ENCODE peak calls at places on chromosomes 2 and 18, in four cellular contexts. One of them, this sample, is unnamed.

GRCh38 chr2:219234331-219234730 is 4.7 kb downstream of the ANKZF1 start:
- DNase-seq in upper lobe of right lung: no peak
- DNase-seq in right atrium auricular region: no peak
- DNase-seq in fibroblast of lung: no peak
- DNase-seq in this sample: no peak

GRCh38 chr2:37342636-37343211 is 1.7 kb upstream of the QPCT start:
- DNase-seq in upper lobe of right lung: no peak
- DNase-seq in right atrium auricular region: no peak
- DNase-seq in fibroblast of lung: no peak
- DNase-seq in this sample: no peak

GRCh38 chr2:12059616-12060441 is 313.4 kb downstream of the LPIN1 start:
- DNase-seq in fibroblast of lung: peak; percentile 77
- DNase-seq in right atrium auricular region: no peak
- DNase-seq in upper lobe of right lung: no peak
- DNase-seq in this sample: no peak

GRCh38 chr2:181461056-181461630 is 4.0 kb downstream of the ITGA4 start:
- DNase-seq in right atrium auricular region: no peak
- DNase-seq in upper lobe of right lung: no peak
- DNase-seq in fibroblast of lung: no peak
- DNase-seq in this sample: no peak

GRCh38 chr18:59631583-59632181 is 65.5 kb downstream of the CCBE1 start:
- DNase-seq in upper lobe of right lung: no peak
- DNase-seq in fibroblast of lung: peak; percentile 31
- DNase-seq in right atrium auricular region: no peak
- DNase-seq in this sample: no peak

GRCh38 chr2:1848599-1848995 is 104.3 kb upstream of the PXDN start:
- DNase-seq in fibroblast of lung: no peak
- DNase-seq in upper lobe of right lung: peak; percentile 3
- DNase-seq in right atrium auricular region: no peak
- DNase-seq in this sample: no peak

GRCh38 chr2:233852056-233852455 is 2.3 kb downstream of the HJURP start:
- DNase-seq in upper lobe of right lung: no peak
- DNase-seq in right atrium auricular region: no peak
- DNase-seq in fibroblast of lung: no peak
- DNase-seq in this sample: no peak

GRCh38 chr2:31302940-31303563 is 69.1 kb downstream of the EHD3 start:
- DNase-seq in upper lobe of right lung: no peak
- DNase-seq in fibroblast of lung: no peak
- DNase-seq in right atrium auricular region: peak; percentile 48
- DNase-seq in this sample: no peak

GRCh38 chr2:172249986-172250385 is 147.3 kb upstream of the DLX2 start:
- DNase-seq in right atrium auricular region: no peak
- DNase-seq in fibroblast of lung: peak; percentile 95
- DNase-seq in upper lobe of right lung: no peak
- DNase-seq in this sample: no peak

GRCh38 chr2:230879271-230879882 is 14.6 kb downstream of the ITM2C start:
- DNase-seq in fibroblast of lung: no peak
- DNase-seq in upper lobe of right lung: no peak
- DNase-seq in right atrium auricular region: no peak
- DNase-seq in this sample: no peak

GRCh38 chr2:188367164-188367563 is 75.5 kb downstream of the GULP1 start:
- DNase-seq in upper lobe of right lung: no peak
- DNase-seq in right atrium auricular region: no peak
- DNase-seq in fibroblast of lung: no peak
- DNase-seq in this sample: no peak

GRCh38 chr2:218786133-218786532 is 4.2 kb downstream of the CYP27A1 start:
- DNase-seq in upper lobe of right lung: no peak
- DNase-seq in fibroblast of lung: no peak
- DNase-seq in right atrium auricular region: no peak
- DNase-seq in this sample: no peak

GRCh38 chr2:179862898-179863458 is 1.6 kb upstream of the ZNF385B start:
- DNase-seq in upper lobe of right lung: no peak
- DNase-seq in fibroblast of lung: no peak
- DNase-seq in right atrium auricular region: no peak
- DNase-seq in this sample: no peak

GRCh38 chr18:75474332-75474731 is 46.8 kb upstream of the SMIM21 start:
- DNase-seq in upper lobe of right lung: no peak
- DNase-seq in right atrium auricular region: no peak
- DNase-seq in fibroblast of lung: no peak
- DNase-seq in this sample: no peak

GRCh38 chr18:13915973-13916372 is 637 bp upstream of the MC2R start:
- DNase-seq in right atrium auricular region: no peak
- DNase-seq in fibroblast of lung: peak; percentile 44
- DNase-seq in upper lobe of right lung: no peak
- DNase-seq in this sample: no peak

GRCh38 chr18:47149457-47150028 is 757 bp downstream of the HDHD2 start:
- DNase-seq in fibroblast of lung: peak; percentile 6
- DNase-seq in upper lobe of right lung: no peak
- DNase-seq in right atrium auricular region: no peak
- DNase-seq in this sample: no peak

GRCh38 chr2:119531292-119531691 is 7.0 kb upstream of the SCTR start:
- DNase-seq in right atrium auricular region: no peak
- DNase-seq in upper lobe of right lung: no peak
- DNase-seq in fibroblast of lung: no peak
- DNase-seq in this sample: no peak

GRCh38 chr2:82731824-82732223 is 1727.3 kb downstream of the SUCLG1 start:
- DNase-seq in fibroblast of lung: no peak
- DNase-seq in upper lobe of right lung: no peak
- DNase-seq in right atrium auricular region: no peak
- DNase-seq in this sample: no peak

GRCh38 chr18:9413586-9413985 is 61.7 kb upstream of the RALBP1 start:
- DNase-seq in fibroblast of lung: peak; percentile 60
- DNase-seq in upper lobe of right lung: no peak
- DNase-seq in right atrium auricular region: no peak
- DNase-seq in this sample: no peak

GRCh38 chr2:224611938-224612337 is 26.8 kb upstream of the CUL3 start:
- DNase-seq in right atrium auricular region: no peak
- DNase-seq in fibroblast of lung: no peak
- DNase-seq in upper lobe of right lung: no peak
- DNase-seq in this sample: no peak

GRCh38 chr2:42961385-42961800 is 169.0 kb upstream of the HAAO start:
- DNase-seq in upper lobe of right lung: no peak
- DNase-seq in fibroblast of lung: peak; percentile 46
- DNase-seq in right atrium auricular region: peak; percentile 91
- DNase-seq in this sample: peak; percentile 86

GRCh38 chr2:182043861-182044260 is 58.2 kb downstream of the PPP1R1C start:
- DNase-seq in upper lobe of right lung: no peak
- DNase-seq in fibroblast of lung: no peak
- DNase-seq in right atrium auricular region: no peak
- DNase-seq in this sample: no peak

GRCh38 chr2:212076456-212076855 is 462.1 kb downstream of the ERBB4 start:
- DNase-seq in upper lobe of right lung: no peak
- DNase-seq in right atrium auricular region: no peak
- DNase-seq in fibroblast of lung: no peak
- DNase-seq in this sample: no peak

GRCh38 chr2:19710230-19710629 is 191.6 kb downstream of the TTC32 start:
- DNase-seq in right atrium auricular region: no peak
- DNase-seq in upper lobe of right lung: no peak
- DNase-seq in fibroblast of lung: no peak
- DNase-seq in this sample: no peak

GRCh38 chr2:235287369-235287722 is 206.5 kb upstream of the AGAP1 start:
- DNase-seq in right atrium auricular region: no peak
- DNase-seq in fibroblast of lung: no peak
- DNase-seq in upper lobe of right lung: no peak
- DNase-seq in this sample: no peak

GRCh38 chr18:3265564-3266033 is 3.7 kb downstream of the MYL12B start:
- DNase-seq in right atrium auricular region: no peak
- DNase-seq in upper lobe of right lung: no peak
- DNase-seq in fibroblast of lung: peak; percentile 67
- DNase-seq in this sample: no peak

DNA sequence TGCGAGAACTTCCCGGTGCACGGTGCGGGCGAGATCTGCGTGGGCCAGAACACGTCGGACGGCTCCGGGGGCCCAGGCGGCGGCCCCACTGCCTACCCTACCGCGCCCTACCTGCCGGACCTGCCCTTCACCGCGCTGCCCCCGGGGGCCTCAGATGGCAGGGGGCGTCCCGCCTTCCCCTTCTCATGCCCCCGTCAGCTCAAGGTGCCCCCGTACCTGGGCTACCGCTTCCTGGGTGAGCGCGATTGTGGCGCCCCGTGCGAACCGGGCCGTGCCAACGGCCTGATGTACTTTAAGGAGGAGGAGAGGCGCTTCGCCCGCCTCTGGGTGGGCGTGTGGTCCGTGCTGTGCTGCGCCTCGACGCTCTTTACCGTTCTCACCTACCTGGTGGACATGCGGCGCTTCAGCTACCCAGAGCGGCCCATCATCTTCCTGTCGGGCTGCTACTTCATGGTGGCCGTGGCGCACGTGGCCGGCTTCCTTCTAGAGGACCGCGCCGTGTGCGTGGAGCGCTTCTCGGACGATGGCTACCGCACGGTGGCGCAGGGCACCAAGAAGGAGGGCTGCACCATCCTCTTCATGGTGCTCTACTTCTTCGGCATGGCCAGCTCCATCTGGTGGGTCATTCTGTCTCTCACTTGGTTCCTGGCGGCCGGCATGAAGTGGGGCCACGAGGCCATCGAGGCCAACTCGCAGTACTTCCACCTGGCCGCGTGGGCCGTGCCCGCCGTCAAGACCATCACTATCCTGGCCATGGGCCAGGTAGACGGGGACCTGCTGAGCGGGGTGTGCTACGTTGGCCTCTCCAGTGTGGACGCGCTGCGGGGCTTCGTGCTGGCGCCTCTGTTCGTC is 1.7 kb downstream of the FZD7 start:
- DNase-seq in upper lobe of right lung: peak; percentile 72
- DNase-seq in fibroblast of lung: peak; percentile 83
- DNase-seq in right atrium auricular region: no peak
- DNase-seq in this sample: peak; percentile 72
- H3K4me3 ChIP-seq in upper lobe of right lung: peak overlapping the region; percentile 72
- H3K4me3 ChIP-seq in fibroblast of lung: peak overlapping the region; percentile 70
- H3K4me3 ChIP-seq in right atrium auricular region: peak overlapping the region; percentile 66
- H3K4me3 ChIP-seq in this sample: peak overlapping the region; percentile 62

GRCh38 chr2:239724194-239724849 is 300.8 kb downstream of the NDUFA10 start:
- DNase-seq in upper lobe of right lung: peak; percentile 46
- DNase-seq in fibroblast of lung: no peak
- DNase-seq in right atrium auricular region: no peak
- DNase-seq in this sample: peak; percentile 9

GRCh38 chr2:239723486-239724193 is 301.5 kb downstream of the NDUFA10 start:
- DNase-seq in fibroblast of lung: no peak
- DNase-seq in upper lobe of right lung: peak; percentile 49
- DNase-seq in right atrium auricular region: no peak
- DNase-seq in this sample: peak; percentile 3

GRCh38 chr2:239725551-239725890 is 299.6 kb downstream of the NDUFA10 start:
- DNase-seq in right atrium auricular region: no peak
- DNase-seq in upper lobe of right lung: peak; percentile 52
- DNase-seq in fibroblast of lung: no peak
- DNase-seq in this sample: peak; percentile 8

GRCh38 chr2:239726091-239726591 is 299.0 kb downstream of the NDUFA10 start:
- DNase-seq in fibroblast of lung: no peak
- DNase-seq in right atrium auricular region: no peak
- DNase-seq in upper lobe of right lung: peak; percentile 55
- DNase-seq in this sample: no peak

GRCh38 chr2:239724851-239725550 is 300.1 kb downstream of the NDUFA10 start:
- DNase-seq in right atrium auricular region: no peak
- DNase-seq in upper lobe of right lung: peak; percentile 40
- DNase-seq in fibroblast of lung: no peak
- DNase-seq in this sample: peak; percentile 3
- H3K9me3 ChIP-seq in right atrium auricular region: no peaks in the 10 kb centered on the region
- H3K9me3 ChIP-seq in upper lobe of right lung: no peaks in the 10 kb centered on the region
- H3K9me3 ChIP-seq in fibroblast of lung: peaks cover 2% of the 10 kb centered on the region
- H3K9me3 ChIP-seq in this sample: no peaks in the 10 kb centered on the region

DNA sequence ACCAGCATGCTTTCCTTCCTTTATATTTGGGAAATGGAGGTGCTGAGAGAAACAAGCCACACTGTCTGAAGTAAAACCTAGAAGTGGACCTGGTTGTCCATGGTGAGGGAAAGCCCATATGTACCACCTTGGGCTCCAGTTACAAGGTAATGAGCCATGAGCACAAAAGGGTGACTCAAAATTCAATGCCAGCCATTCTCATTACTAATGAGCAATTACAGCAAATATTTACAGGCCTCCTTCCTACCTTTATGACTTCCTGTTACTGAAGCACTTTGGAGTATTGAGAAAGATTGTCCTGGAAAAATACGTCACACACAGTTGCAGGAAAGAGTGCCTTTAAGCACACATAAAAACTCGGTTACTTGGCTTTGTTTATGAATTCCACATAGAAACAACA is 9.1 kb downstream of the EPAS1 start:
- DNase-seq in upper lobe of right lung: no peak
- DNase-seq in fibroblast of lung: peak; percentile 51
- DNase-seq in right atrium auricular region: no peak
- DNase-seq in this sample: no peak
- H3K27ac ChIP-seq in upper lobe of right lung: peak overlapping the region; percentile 76
- H3K27ac ChIP-seq in fibroblast of lung: no peak overlapping the region
- H3K27ac ChIP-seq in right atrium auricular region: peak overlapping the region; percentile 75
- H3K27ac ChIP-seq in this sample: peak overlapping the region; percentile 28

GRCh38 chr2:10122500-10123280 is at the start of gene RRM2:
- DNase-seq in fibroblast of lung: peak; percentile 88
- DNase-seq in right atrium auricular region: peak; percentile 94
- DNase-seq in upper lobe of right lung: peak; percentile 94
- DNase-seq in this sample: peak; percentile 89

GRCh38 chr2:10124538-10125045 is 2.1 kb downstream of the RRM2 start:
- DNase-seq in fibroblast of lung: peak; percentile 80
- DNase-seq in upper lobe of right lung: no peak
- DNase-seq in right atrium auricular region: no peak
- DNase-seq in this sample: peak; percentile 49

GRCh38 chr2:10120938-10121574 is 1.5 kb upstream of the RRM2 start:
- DNase-seq in right atrium auricular region: no peak
- DNase-seq in upper lobe of right lung: no peak
- DNase-seq in fibroblast of lung: peak; percentile 25
- DNase-seq in this sample: no peak

GRCh38 chr2:10125842-10126596 is 3.5 kb downstream of the RRM2 start:
- DNase-seq in right atrium auricular region: no peak
- DNase-seq in fibroblast of lung: no peak
- DNase-seq in upper lobe of right lung: no peak
- DNase-seq in this sample: no peak

DNA sequence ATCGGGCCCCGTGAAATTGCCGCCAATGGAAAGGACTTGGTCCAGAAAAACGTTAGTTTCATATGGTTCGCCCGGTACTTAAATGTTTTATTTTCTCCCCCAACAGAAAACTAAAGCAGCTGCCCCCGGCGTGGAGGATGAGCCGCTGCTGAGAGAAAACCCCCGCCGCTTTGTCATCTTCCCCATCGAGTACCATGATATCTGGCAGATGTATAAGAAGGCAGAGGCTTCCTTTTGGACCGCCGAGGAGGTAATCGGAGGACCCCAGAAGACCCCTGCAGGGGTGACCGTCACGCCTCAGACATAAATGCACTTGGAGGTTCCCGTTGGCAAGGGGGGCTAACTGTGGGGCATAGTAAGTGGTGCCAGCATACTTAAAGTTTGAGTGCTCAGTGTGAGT is 742 bp downstream of the RRM2 start:
- DNase-seq in upper lobe of right lung: no peak
- DNase-seq in right atrium auricular region: no peak
- DNase-seq in fibroblast of lung: no peak
- DNase-seq in this sample: no peak
- H3K4me3 ChIP-seq in upper lobe of right lung: peak overlapping the region; percentile 51
- H3K4me3 ChIP-seq in right atrium auricular region: peak overlapping the region; percentile 68
- H3K4me3 ChIP-seq in fibroblast of lung: peak overlapping the region; percentile 77
- H3K4me3 ChIP-seq in this sample: no peak overlapping the region

GRCh38 chr2:79292936-79293335 is 133.4 kb upstream of the REG3A start:
- DNase-seq in right atrium auricular region: no peak
- DNase-seq in upper lobe of right lung: no peak
- DNase-seq in fibroblast of lung: no peak
- DNase-seq in this sample: no peak
- H3K9me3 ChIP-seq in right atrium auricular region: no peaks in the 10 kb centered on the region
- H3K9me3 ChIP-seq in upper lobe of right lung: no peaks in the 10 kb centered on the region
- H3K9me3 ChIP-seq in fibroblast of lung: no peaks in the 10 kb centered on the region
- H3K9me3 ChIP-seq in this sample: no peaks in the 10 kb centered on the region

GRCh38 chr18:49920731-49921130 is 107.4 kb upstream of the ACAA2 start:
- DNase-seq in right atrium auricular region: no peak
- DNase-seq in fibroblast of lung: peak; percentile 88
- DNase-seq in upper lobe of right lung: no peak
- DNase-seq in this sample: no peak
- H3K27ac ChIP-seq in right atrium auricular region: no peak overlapping the region
- H3K27ac ChIP-seq in fibroblast of lung: no peak overlapping the region
- H3K27ac ChIP-seq in upper lobe of right lung: no peak overlapping the region
- H3K27ac ChIP-seq in this sample: no peak overlapping the region